ENCODE peak calls at places on chromosomes 4 and X, in five cellular contexts. One of them, this sample, is unnamed.

GRCh38 chr4:13470379-13470778 is 13.8 kb downstream of the RAB28 start:
- DNase-seq in suprapubic skin: no peak
- DNase-seq in IMR-90: no peak
- DNase-seq in esophagus squamous epithelium: no peak
- DNase-seq in A549: no peak
- DNase-seq in this sample: no peak

GRCh38 chr4:182280439-182281111 is 37.4 kb downstream of the TENM3 start:
- DNase-seq in suprapubic skin: no peak
- DNase-seq in IMR-90: peak; percentile 78
- DNase-seq in esophagus squamous epithelium: no peak
- DNase-seq in A549: no peak
- DNase-seq in this sample: peak; percentile 90

GRCh38 chr4:173528378-173529321 is 1.4 kb downstream of the HAND2 start:
- DNase-seq in suprapubic skin: no peak
- DNase-seq in IMR-90: no peak
- DNase-seq in esophagus squamous epithelium: no peak
- DNase-seq in A549: no peak
- DNase-seq in this sample: no peak

GRCh38 chr4:168076989-168077725 is 15.2 kb upstream of the ANXA10 start:
- DNase-seq in suprapubic skin: no peak
- DNase-seq in IMR-90: peak; percentile 71
- DNase-seq in esophagus squamous epithelium: no peak
- DNase-seq in A549: peak; percentile 4
- DNase-seq in this sample: no peak

GRCh38 chr4:145565328-145565727 is 53.9 kb upstream of the MMAA start:
- DNase-seq in suprapubic skin: no peak
- DNase-seq in IMR-90: no peak
- DNase-seq in esophagus squamous epithelium: no peak
- DNase-seq in A549: no peak
- DNase-seq in this sample: no peak

GRCh38 chr4:150679018-150679766 is 97.2 kb downstream of the MAB21L2 start:
- DNase-seq in suprapubic skin: no peak
- DNase-seq in IMR-90: no peak
- DNase-seq in esophagus squamous epithelium: no peak
- DNase-seq in A549: no peak
- DNase-seq in this sample: no peak

GRCh38 chrX:49212861-49213260 is 12.9 kb upstream of the SYP start:
- DNase-seq in suprapubic skin: no peak
- DNase-seq in IMR-90: no peak
- DNase-seq in esophagus squamous epithelium: no peak
- DNase-seq in A549: no peak
- DNase-seq in this sample: no peak

GRCh38 chrX:69137371-69137881 is 27.8 kb downstream of the PJA1 start:
- DNase-seq in suprapubic skin: no peak
- DNase-seq in IMR-90: peak; percentile 75
- DNase-seq in esophagus squamous epithelium: no peak
- DNase-seq in A549: no peak
- DNase-seq in this sample: no peak

GRCh38 chr4:61200991-61201526 is 933 bp downstream of the ADGRL3 start:
- DNase-seq in suprapubic skin: peak; percentile 40
- DNase-seq in IMR-90: no peak
- DNase-seq in esophagus squamous epithelium: no peak
- DNase-seq in A549: no peak
- DNase-seq in this sample: no peak

GRCh38 chr4:121784975-121785374 is 16.1 kb upstream of the EXOSC9 start:
- DNase-seq in suprapubic skin: no peak
- DNase-seq in IMR-90: peak; percentile 97
- DNase-seq in esophagus squamous epithelium: no peak
- DNase-seq in A549: no peak
- DNase-seq in this sample: no peak

GRCh38 chr4:71941001-71941400 is 90.8 kb upstream of the NPFFR2 start:
- DNase-seq in suprapubic skin: no peak
- DNase-seq in IMR-90: peak; percentile 0
- DNase-seq in esophagus squamous epithelium: no peak
- DNase-seq in A549: no peak
- DNase-seq in this sample: no peak

GRCh38 chr4:53917719-53918118 is 146.7 kb downstream of the CHIC2 start:
- DNase-seq in suprapubic skin: no peak
- DNase-seq in IMR-90: peak; percentile 46
- DNase-seq in esophagus squamous epithelium: no peak
- DNase-seq in A549: no peak
- DNase-seq in this sample: peak; percentile 50

GRCh38 chrX:32985544-32985943 is 225.8 kb downstream of the DMD start:
- DNase-seq in suprapubic skin: no peak
- DNase-seq in IMR-90: no peak
- DNase-seq in esophagus squamous epithelium: no peak
- DNase-seq in A549: no peak
- DNase-seq in this sample: no peak

GRCh38 chr4:137299281-137299680 is 233.0 kb downstream of the PCDH18 start:
- DNase-seq in suprapubic skin: no peak
- DNase-seq in IMR-90: no peak
- DNase-seq in esophagus squamous epithelium: no peak
- DNase-seq in A549: no peak
- DNase-seq in this sample: no peak

GRCh38 chrX:13092455-13092941 is 48.1 kb upstream of the FAM9C start:
- DNase-seq in suprapubic skin: no peak
- DNase-seq in IMR-90: no peak
- DNase-seq in esophagus squamous epithelium: peak; percentile 9
- DNase-seq in A549: no peak
- DNase-seq in this sample: no peak

GRCh38 chr4:110104661-110105060 is 93.8 kb downstream of the ELOVL6 start:
- DNase-seq in suprapubic skin: no peak
- DNase-seq in IMR-90: no peak
- DNase-seq in esophagus squamous epithelium: no peak
- DNase-seq in A549: no peak
- DNase-seq in this sample: no peak

GRCh38 chr4:184417802-184418511 is 56.4 kb downstream of the IRF2 start:
- DNase-seq in suprapubic skin: no peak
- DNase-seq in IMR-90: peak; percentile 94
- DNase-seq in esophagus squamous epithelium: no peak
- DNase-seq in A549: peak; percentile 69
- DNase-seq in this sample: no peak

GRCh38 chr4:64539234-64539849 is 130.1 kb upstream of the TECRL start:
- DNase-seq in suprapubic skin: no peak
- DNase-seq in IMR-90: peak; percentile 49
- DNase-seq in esophagus squamous epithelium: no peak
- DNase-seq in A549: peak; percentile 15
- DNase-seq in this sample: no peak

GRCh38 chrX:147832707-147833348 is 78.9 kb upstream of the FMR1 start:
- DNase-seq in suprapubic skin: no peak
- DNase-seq in IMR-90: no peak
- DNase-seq in esophagus squamous epithelium: no peak
- DNase-seq in A549: no peak
- DNase-seq in this sample: no peak

GRCh38 chrX:119465555-119465954 is 2.7 kb upstream of the SLC25A5 start:
- DNase-seq in suprapubic skin: no peak
- DNase-seq in IMR-90: no peak
- DNase-seq in esophagus squamous epithelium: no peak
- DNase-seq in A549: no peak
- DNase-seq in this sample: no peak

GRCh38 chrX:153310901-153311300 is 10.7 kb downstream of the PNMA6F start:
- DNase-seq in suprapubic skin: no peak
- DNase-seq in IMR-90: no peak
- DNase-seq in esophagus squamous epithelium: no peak
- DNase-seq in A549: no peak
- DNase-seq in this sample: no peak

GRCh38 chr4:4554234-4554633 is 12.4 kb upstream of the STX18 start:
- DNase-seq in suprapubic skin: no peak
- DNase-seq in IMR-90: peak; percentile 18
- DNase-seq in esophagus squamous epithelium: no peak
- DNase-seq in A549: no peak
- DNase-seq in this sample: no peak

GRCh38 chr4:108037884-108038283 is 48.2 kb downstream of the HADH start:
- DNase-seq in suprapubic skin: no peak
- DNase-seq in IMR-90: no peak
- DNase-seq in esophagus squamous epithelium: no peak
- DNase-seq in A549: no peak
- DNase-seq in this sample: no peak

GRCh38 chr4:108035691-108036090 is 46.0 kb downstream of the HADH start:
- DNase-seq in suprapubic skin: no peak
- DNase-seq in IMR-90: no peak
- DNase-seq in esophagus squamous epithelium: no peak
- DNase-seq in A549: no peak
- DNase-seq in this sample: no peak

GRCh38 chr4:108033348-108033747 is 43.7 kb downstream of the HADH start:
- DNase-seq in suprapubic skin: no peak
- DNase-seq in IMR-90: no peak
- DNase-seq in esophagus squamous epithelium: no peak
- DNase-seq in A549: no peak
- DNase-seq in this sample: no peak

GRCh38 chr4:108034560-108034959 is 44.9 kb downstream of the HADH start:
- DNase-seq in suprapubic skin: no peak
- DNase-seq in IMR-90: no peak
- DNase-seq in esophagus squamous epithelium: no peak
- DNase-seq in A549: no peak
- DNase-seq in this sample: no peak

GRCh38 chr4:108036252-108036651 is 46.6 kb downstream of the HADH start:
- DNase-seq in suprapubic skin: no peak
- DNase-seq in IMR-90: no peak
- DNase-seq in esophagus squamous epithelium: no peak
- DNase-seq in A549: no peak
- DNase-seq in this sample: no peak
- TF ChIP-seq POLR2A in suprapubic skin: no peak
- TF ChIP-seq POLR2A in IMR-90: no peak
- TF ChIP-seq POLR2A in esophagus squamous epithelium: no peak
- TF ChIP-seq POLR2A in A549: no peak
- TF ChIP-seq POLR2A in this sample: no peak

DNA sequence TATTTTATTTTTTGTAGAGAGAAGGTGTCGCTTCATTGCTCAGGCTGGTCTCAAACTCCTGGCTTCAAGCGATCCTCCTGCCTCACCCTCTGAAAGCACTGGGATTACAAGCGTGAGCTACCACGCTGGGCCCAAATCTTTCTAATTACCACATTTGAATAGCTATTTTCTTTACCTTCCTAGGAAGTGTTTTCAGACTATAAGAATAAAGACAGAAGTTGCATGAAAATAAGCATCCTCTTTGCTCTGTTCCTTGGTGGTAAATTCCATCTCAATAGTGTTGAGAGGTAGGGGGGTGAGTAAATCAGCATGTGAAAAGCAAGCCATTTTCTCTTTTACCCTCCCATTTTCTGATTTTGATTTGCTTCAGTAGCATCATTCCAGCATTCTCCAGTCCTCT is 122.4 kb downstream of the LARP7 start:
- DNase-seq in suprapubic skin: no peak
- DNase-seq in IMR-90: no peak
- DNase-seq in esophagus squamous epithelium: no peak
- DNase-seq in A549: no peak
- DNase-seq in this sample: no peak
- H3K27ac ChIP-seq in suprapubic skin: no peak overlapping the region
- H3K27ac ChIP-seq in IMR-90: no peak overlapping the region
- H3K27ac ChIP-seq in esophagus squamous epithelium: no peak overlapping the region
- H3K27ac ChIP-seq in A549: no peak overlapping the region
- H3K27ac ChIP-seq in this sample: no peak overlapping the region

GRCh38 chr4:169612869-169613859 is 781 bp upstream of the NEK1 start:
- DNase-seq in suprapubic skin: peak; percentile 78
- DNase-seq in IMR-90: peak; percentile 79
- DNase-seq in esophagus squamous epithelium: no peak
- DNase-seq in A549: peak; percentile 44
- DNase-seq in this sample: peak; percentile 92

GRCh38 chr4:169611157-169611556 is 1.2 kb downstream of the NEK1 start:
- DNase-seq in suprapubic skin: no peak
- DNase-seq in IMR-90: no peak
- DNase-seq in esophagus squamous epithelium: no peak
- DNase-seq in A549: no peak
- DNase-seq in this sample: no peak

GRCh38 chr4:169615467-169616106 is 3.2 kb upstream of the NEK1 start:
- DNase-seq in suprapubic skin: no peak
- DNase-seq in IMR-90: peak; percentile 49
- DNase-seq in esophagus squamous epithelium: no peak
- DNase-seq in A549: no peak
- DNase-seq in this sample: no peak

GRCh38 chr4:169617306-169617705 is 3.1 kb upstream of the CLCN3 start:
- DNase-seq in suprapubic skin: no peak
- DNase-seq in IMR-90: no peak
- DNase-seq in esophagus squamous epithelium: no peak
- DNase-seq in A549: no peak
- DNase-seq in this sample: no peak

DNA sequence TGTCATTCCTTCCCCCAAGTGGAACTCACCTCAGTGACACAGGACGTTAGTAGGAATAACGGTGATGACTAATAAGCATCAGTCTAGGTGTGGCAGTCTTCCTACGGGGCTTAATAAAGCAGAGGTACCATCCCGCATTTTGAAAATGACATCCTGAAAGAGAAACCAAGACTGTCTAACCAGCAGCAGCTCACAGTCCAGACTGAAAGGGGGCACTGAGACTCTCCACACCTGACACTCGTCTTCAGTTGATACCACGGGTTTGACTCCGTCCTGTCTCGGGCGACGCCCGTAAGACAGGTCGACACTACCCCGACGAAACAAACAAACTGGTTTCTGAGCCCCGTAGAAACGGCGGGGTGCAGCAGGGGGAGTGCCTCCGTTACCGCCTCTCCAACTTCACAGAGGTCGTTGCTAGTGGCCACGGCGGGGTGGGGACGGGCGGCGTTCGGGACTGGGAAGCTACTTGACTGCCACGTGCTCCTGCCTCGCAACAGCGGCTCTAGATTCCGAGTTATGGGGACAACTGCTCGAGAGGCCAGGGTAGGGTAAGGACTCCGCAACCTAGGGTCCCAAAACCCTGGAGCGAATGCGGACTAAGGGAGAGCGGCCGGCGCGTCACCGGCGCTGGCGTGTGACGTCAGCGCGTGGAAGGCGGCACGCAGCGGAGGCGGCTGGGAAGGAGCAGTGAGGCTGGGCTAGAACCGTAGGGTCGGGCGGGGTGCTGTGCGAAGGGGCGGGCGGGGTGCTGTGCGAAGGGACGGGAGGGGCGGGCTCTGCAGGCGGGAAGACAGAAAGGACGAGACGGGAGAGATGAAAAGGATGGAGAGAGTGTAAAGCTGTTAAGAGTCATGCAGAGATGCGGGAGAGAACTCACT is at the start of gene NEK1:
- DNase-seq in suprapubic skin: peak; percentile 93
- DNase-seq in IMR-90: peak; percentile 83
- DNase-seq in esophagus squamous epithelium: peak; percentile 51
- DNase-seq in A549: peak; percentile 74
- DNase-seq in this sample: peak; percentile 97
- TF ChIP-seq POLR2A in suprapubic skin: peak; percentile 43
- TF ChIP-seq POLR2A in IMR-90: peak; percentile 90
- TF ChIP-seq POLR2A in esophagus squamous epithelium: peak; percentile 86
- TF ChIP-seq POLR2A in A549: peak; percentile 93
- TF ChIP-seq POLR2A in this sample: peak; percentile 74

GRCh38 chrX:24023972-24024664 is 2.9 kb downstream of the KLHL15 start:
- DNase-seq in suprapubic skin: no peak
- DNase-seq in IMR-90: peak; percentile 23
- DNase-seq in esophagus squamous epithelium: no peak
- DNase-seq in A549: no peak
- DNase-seq in this sample: no peak
- H3K27ac ChIP-seq in suprapubic skin: peak overlapping the region; percentile 98
- H3K27ac ChIP-seq in IMR-90: peak overlapping the region; percentile 70
- H3K27ac ChIP-seq in esophagus squamous epithelium: peak overlapping the region; percentile 89
- H3K27ac ChIP-seq in A549: peak overlapping the region; percentile 99
- H3K27ac ChIP-seq in this sample: peak overlapping the region; percentile 90